ENCODE peak calls at places on chromosomes 1 and 21, in six cellular contexts. U is HepG2, K is K562, R is GM12878, A is GM12891, N is H1. L is an unnamed sample.

GRCh38 chr1:183739082-183739481 is 65.8 kb upstream of the RGL1 start:
- DNase-seq in U (no peak), K (no peak), R (no peak), A (no peak), N (no peak), L (no peak)

GRCh38 chr21:45347048-45347711 is 57.8 kb upstream of the COL18A1 start:
- DNase-seq in U (no peak), K (no peak), R (no peak), A (no peak), N (no peak), L (no peak)

GRCh38 chr1:31939484-31940329 is 1.5 kb upstream of the PTP4A2 start:
- DNase-seq in U (peak), K (peak), R (peak), A (peak), N (no peak), L (peak)

GRCh38 chr21:45806042-45806441 is 162.5 kb downstream of the PCBP3 start:
- DNase-seq in U (no peak), K (no peak), R (no peak), A (no peak), N (no peak), L (no peak)

GRCh38 chr21:17045214-17045835 is 467.5 kb upstream of the CXADR start:
- DNase-seq in U (no peak), K (no peak), R (no peak), A (no peak), N (no peak), L (no peak)

GRCh38 chr1:214976665-214977064 is 105.9 kb upstream of the KCNK2 start:
- DNase-seq in U (no peak), K (no peak), R (no peak), A (no peak), N (no peak), L (no peak)

GRCh38 chr1:68460935-68461334 is 11.2 kb upstream of the RPE65 start:
- DNase-seq in U (no peak), K (no peak), R (no peak), A (no peak), N (no peak), L (no peak)

GRCh38 chr1:234746798-234747196 is 136.8 kb upstream of the IRF2BP2 start:
- DNase-seq in U (no peak), K (no peak), R (no peak), A (no peak), N (no peak), L (no peak)

GRCh38 chr1:83318361-83318760 is 680.6 kb downstream of the TTLL7 start:
- DNase-seq in U (no peak), K (no peak), R (no peak), A (no peak), N (no peak), L (no peak)

GRCh38 chr1:80375662-80376061 is 1369.1 kb upstream of the ADGRL4 start:
- DNase-seq in U (no peak), K (no peak), R (no peak), A (no peak), N (no peak), L (no peak)

GRCh38 chr21:40331804-40332203 is 464.6 kb downstream of the PCP4 start:
- DNase-seq in U (no peak), K (no peak), R (no peak), A (no peak), N (no peak), L (no peak)

GRCh38 chr1:43225168-43225567 is 44.6 kb upstream of the TMEM125 start:
- DNase-seq in U (no peak), K (peak), R (no peak), A (no peak), N (no peak), L (no peak)

GRCh38 chr1:20216574-20216973 is 30.3 kb upstream of the PLA2G2C start:
- DNase-seq in U (peak), K (peak), R (no peak), A (peak), N (no peak), L (peak)

GRCh38 chr1:199007423-199007822 is 368.6 kb downstream of the PTPRC start:
- DNase-seq in U (no peak), K (no peak), R (no peak), A (no peak), N (no peak), L (no peak)

GRCh38 chr1:242017580-242018233 is 18.8 kb upstream of the MAP1LC3C start:
- DNase-seq in U (peak), K (peak), R (no peak), A (peak), N (no peak), L (peak)

GRCh38 chr1:186620951-186621350 is 59.3 kb downstream of the PTGS2 start:
- DNase-seq in U (no peak), K (no peak), R (peak), A (no peak), N (no peak), L (no peak)

GRCh38 chr1:43256675-43257570 is 12.9 kb upstream of the TMEM125 start:
- DNase-seq in U (no peak), K (no peak), R (no peak), A (no peak), N (no peak), L (no peak)

GRCh38 chr1:1164701-1165451 is 8.8 kb upstream of the TTLL10 start:
- DNase-seq in U (peak), K (no peak), R (no peak), A (no peak), N (no peak), L (no peak)
- TF ChIP-seq TAF1 in U (peak), K (no peak), R (no peak), A (no peak), N (no peak), L (no peak)

GRCh38 chr1:226548281-226549093 is at the start of gene STUM:
- DNase-seq in U (no peak), K (no peak), R (no peak), A (peak), N (no peak), L (peak)
- TF ChIP-seq POLR2A in U (no peak), K (no peak), R (no peak), A (no peak), N (no peak), L (no peak)

DNA sequence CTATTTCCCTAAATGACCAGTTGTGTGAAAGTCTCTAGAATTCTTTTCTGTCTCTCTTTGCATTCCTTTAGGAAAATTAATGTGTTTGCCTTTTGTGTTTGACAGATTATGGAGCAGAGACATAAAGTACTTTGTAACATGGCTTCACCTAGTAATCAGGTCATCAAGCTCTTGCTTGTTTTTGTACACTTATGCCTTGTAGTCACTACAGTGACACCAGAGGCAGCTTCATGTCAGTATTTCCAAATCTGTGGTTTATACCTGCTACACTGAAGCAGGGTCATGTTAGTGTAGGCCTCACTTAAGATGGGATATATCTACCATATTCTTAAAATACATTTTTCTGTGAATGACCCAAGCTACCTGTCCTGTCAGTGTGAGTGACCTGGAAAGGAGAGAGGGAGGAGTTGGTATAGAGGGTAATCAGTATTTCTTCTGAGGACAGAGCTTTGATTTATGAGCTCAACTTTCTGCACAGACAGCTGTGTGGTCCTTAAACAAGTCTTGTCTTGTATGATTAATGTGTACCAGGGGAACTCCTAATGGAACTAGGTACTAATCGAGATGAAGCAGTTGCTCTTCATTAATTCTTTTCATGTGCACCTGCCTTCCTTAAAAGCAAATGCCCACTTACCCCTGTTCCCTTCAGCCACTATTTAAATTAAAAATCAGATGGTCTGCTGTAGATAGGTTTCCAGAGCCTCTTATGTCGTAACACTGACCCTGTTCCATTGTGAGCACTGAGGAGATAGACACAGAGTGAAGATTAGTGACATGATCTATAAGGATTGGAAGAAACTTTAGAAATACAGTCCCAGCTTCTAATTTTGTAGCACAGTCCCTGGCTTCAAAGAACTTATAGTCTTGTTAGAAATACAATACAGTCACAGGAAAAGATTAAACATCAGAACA is 45.7 kb downstream of the MACO1 start:
- DNase-seq in U (no peak), K (no peak), R (peak), A (no peak), N (no peak), L (no peak)
- TF ChIP-seq TAF1 in U (no peak), K (no peak), R (no peak), A (no peak), N (no peak), L (no peak)

GRCh38 chr1:119674110-119674509 is 26.0 kb upstream of the ZNF697 start:
- DNase-seq in U (peak), K (no peak), R (no peak), A (no peak), N (no peak), L (no peak)

GRCh38 chr1:119674835-119675289 is 26.8 kb upstream of the ZNF697 start:
- DNase-seq in U (peak), K (peak), R (no peak), A (no peak), N (no peak), L (no peak)

GRCh38 chr1:119676571-119677206 is 28.6 kb upstream of the ZNF697 start:
- DNase-seq in U (no peak), K (no peak), R (no peak), A (no peak), N (no peak), L (no peak)

GRCh38 chr1:119673171-119673940 is 25.3 kb upstream of the ZNF697 start:
- DNase-seq in U (peak), K (no peak), R (no peak), A (no peak), N (no peak), L (no peak)

DNA sequence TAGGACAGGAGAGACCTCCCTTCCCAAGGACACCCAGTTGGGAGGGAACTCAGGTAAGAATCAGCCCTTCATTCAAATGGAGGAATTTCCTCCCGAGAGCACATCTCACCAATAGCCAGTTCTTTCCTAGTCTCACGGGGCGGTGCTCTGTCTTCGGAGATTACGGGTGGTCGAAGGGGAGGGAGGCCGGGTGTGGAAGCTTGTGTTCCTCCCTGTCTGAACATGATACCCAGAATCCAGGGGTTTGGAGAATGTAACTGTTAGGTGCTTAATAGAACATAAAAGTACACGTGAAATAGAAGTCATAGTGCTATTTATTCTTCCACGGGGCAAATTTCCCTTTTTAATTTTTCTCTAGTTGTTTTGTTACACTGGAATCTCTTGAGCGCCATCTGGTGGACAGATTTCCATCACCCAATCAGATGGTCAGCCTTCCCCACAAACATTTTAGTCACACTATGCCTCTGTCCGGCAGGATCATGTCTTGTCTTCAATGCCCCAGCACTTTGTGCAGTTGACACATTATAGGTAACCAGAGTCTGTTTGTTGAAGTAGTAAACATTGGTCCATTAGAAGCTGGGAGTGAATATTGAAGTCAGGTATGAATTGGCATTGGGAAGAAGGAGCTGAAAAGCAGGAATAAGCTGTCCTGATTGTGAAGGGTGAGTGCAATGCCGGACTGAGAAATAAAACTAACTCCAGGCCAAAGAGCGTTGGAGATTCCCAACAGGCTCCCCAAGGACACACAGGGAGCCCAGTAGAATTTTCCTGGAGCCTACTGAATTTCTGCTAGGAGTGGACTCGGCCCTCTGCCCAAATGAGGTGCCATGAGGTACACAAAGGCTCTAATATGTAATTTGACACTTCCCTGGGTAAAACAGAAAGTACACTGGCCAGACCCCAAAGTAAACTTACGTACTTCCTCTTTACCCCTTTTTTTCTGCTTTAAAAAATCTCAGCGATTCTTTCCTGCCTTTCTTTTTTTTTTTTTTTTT is 27.6 kb upstream of the ZNF697 start:
- DNase-seq in U (peak), K (peak), R (peak), A (no peak), N (no peak), L (peak)
- TF ChIP-seq POLR2A in U (no peak), K (no peak), R (no peak), A (no peak), N (no peak), L (no peak)

GRCh38 chr1:19038732-19039131 is 82.3 kb upstream of the IFFO2 start:
- DNase-seq in U (no peak), K (no peak), R (no peak), A (no peak), N (no peak), L (no peak)

GRCh38 chr1:19036701-19037605 is 80.5 kb upstream of the IFFO2 start:
- DNase-seq in U (no peak), K (no peak), R (no peak), A (no peak), N (no peak), L (no peak)

GRCh38 chr1:19036049-19036546 is 79.6 kb upstream of the IFFO2 start:
- DNase-seq in U (no peak), K (no peak), R (no peak), A (no peak), N (no peak), L (no peak)

GRCh38 chr1:19038096-19038495 is 81.6 kb upstream of the IFFO2 start:
- DNase-seq in U (no peak), K (no peak), R (no peak), A (no peak), N (no peak), L (no peak)

GRCh38 chr1:19037659-19038058 is 81.2 kb upstream of the IFFO2 start:
- DNase-seq in U (no peak), K (no peak), R (no peak), A (no peak), N (no peak), L (no peak)
- TF ChIP-seq TAF1 in U (no peak), K (no peak), R (no peak), A (no peak), N (no peak), L (no peak)

DNA sequence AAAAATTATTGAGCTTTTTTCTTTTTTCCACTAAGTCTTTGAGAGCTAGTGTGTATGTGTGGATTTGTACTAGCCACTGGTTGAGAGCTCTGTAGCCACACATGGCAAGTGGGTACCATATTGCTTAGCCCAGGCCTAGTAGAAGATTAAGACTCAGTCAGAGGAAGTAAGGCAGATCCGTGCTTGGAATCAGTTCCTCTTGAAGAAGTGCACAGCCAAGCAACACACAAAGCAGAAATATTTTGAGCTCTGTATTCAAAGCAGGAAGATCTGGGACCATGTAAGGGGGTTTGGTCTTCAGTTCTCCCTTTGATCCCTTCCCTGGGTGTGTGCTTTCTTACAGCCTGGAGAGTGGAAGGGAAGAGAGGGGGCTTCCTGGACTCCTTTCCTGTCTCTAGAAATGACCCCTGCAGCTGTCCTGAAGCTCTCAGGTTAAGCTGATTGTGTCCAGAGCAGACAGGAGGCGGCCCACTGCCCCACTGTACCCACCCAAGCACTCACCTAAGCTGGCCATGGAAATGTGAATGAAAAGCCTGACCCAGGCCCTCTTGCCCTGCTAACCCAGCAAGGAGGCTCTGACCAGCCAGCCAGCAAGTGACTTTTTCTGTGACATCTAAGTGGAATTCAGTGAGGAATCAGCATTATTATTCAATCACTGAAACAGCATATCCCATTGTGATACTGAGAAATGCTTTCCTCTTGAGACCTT is 3.6 kb downstream of the ETS2 start:
- DNase-seq in U (no peak), K (no peak), R (no peak), A (no peak), N (no peak), L (no peak)
- TF ChIP-seq POLR2A in U (peak), K (no peak), R (no peak), A (no peak), N (no peak), L (no peak)

GRCh38 chr1:212814989-212815388 is 23.3 kb downstream of the TATDN3 start:
- DNase-seq in U (peak), K (no peak), R (no peak), A (no peak), N (no peak), L (no peak)
- TF ChIP-seq TAF1 in U (no peak), K (no peak), R (no peak), A (no peak), N (no peak), L (no peak)

DNA sequence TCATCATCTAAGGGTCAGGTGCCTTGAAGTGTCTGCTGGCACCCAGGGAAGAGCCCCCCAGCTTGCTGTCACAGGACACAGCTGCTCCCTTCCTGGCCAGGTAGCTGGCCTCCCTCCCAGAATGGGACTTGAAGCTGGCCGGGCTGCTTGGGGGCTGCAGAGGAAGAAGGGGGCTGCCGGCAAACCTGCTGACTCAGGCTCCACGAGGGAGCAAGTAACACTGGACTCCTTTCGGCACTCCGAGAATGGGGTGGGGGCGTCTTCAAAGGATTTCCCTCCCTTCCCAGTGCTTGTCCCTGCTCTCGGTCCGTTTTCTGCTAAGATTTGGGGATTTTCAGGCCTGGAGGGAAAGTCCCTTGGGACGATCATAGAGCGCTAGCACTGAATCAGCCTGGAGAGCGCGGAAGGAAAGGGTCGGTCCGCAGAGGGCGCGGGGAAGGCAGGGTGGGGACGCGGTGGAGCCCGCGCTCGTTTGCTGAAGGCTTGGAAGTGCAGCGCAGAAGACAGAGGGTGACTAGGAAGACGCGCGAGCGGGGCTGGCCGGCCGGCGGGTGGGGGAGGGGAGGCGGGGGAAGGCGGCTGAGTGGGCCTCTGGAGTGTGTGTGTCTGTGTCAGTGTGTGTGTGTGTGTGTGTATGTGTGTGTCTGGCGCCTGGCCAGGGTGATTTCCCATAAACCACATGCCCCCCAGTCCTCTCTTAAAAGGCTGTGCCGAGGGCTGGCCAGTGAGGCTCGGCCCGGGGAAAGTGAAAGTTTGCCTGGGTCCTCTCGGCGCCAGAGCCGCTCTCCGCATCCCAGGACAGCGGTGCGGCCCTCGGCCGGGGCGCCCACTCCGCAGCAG is at the start of gene CSF1:
- DNase-seq in U (no peak), K (peak), R (peak), A (peak), N (no peak), L (peak)
- TF ChIP-seq POLR2A in U (peak), K (peak), R (peak), A (no peak), N (no peak), L (peak)

GRCh38 chr21:42525676-42526378 is 12.2 kb downstream of the SLC37A1 start:
- DNase-seq in U (no peak), K (no peak), R (no peak), A (no peak), N (no peak), L (no peak)

GRCh38 chr21:42523941-42524340 is 10.3 kb downstream of the SLC37A1 start:
- DNase-seq in U (no peak), K (no peak), R (no peak), A (no peak), N (no peak), L (no peak)

GRCh38 chr21:42525228-42525604 is 11.6 kb downstream of the SLC37A1 start:
- DNase-seq in U (no peak), K (no peak), R (no peak), A (no peak), N (no peak), L (no peak)

GRCh38 chr21:42523211-42523610 is 9.6 kb downstream of the SLC37A1 start:
- DNase-seq in U (no peak), K (no peak), R (no peak), A (no peak), N (no peak), L (no peak)

GRCh38 chr21:42524341-42525227 is 10.9 kb downstream of the SLC37A1 start:
- DNase-seq in U (peak), K (no peak), R (peak), A (no peak), N (no peak), L (peak)
- TF ChIP-seq TAF1 in U (no peak), K (no peak), R (no peak), A (peak), N (no peak), L (peak)

L was measured in GM12892.